ENCODE peak calls at places on chromosomes 2 and 18, in six cellular contexts. I is fibroblast of mammary gland; K is body of pancreas; M is effector CD8-positive, alpha-beta T cell; W is left kidney; H is H4. C is an unnamed sample.

GRCh38 chr2:150690870-150691269 is 203.4 kb upstream of the RND3 start:
- DNase-seq in I (peak; percentile 73), K (no peak), M (no peak), W (no peak), H (no peak), C (no peak)

GRCh38 chr2:44786045-44786817 is 155.3 kb upstream of the SIX3 start:
- DNase-seq in I (no peak), K (no peak), M (no peak), W (peak; percentile 34), H (no peak), C (no peak)

GRCh38 chr18:79938196-79938595 is 13.3 kb downstream of the SLC66A2 start:
- DNase-seq in I (no peak), K (no peak), M (no peak), W (no peak), H (no peak), C (no peak)

GRCh38 chr2:42722328-42723190 is 41.4 kb downstream of the OXER1 start:
- DNase-seq in I (peak; percentile 86), K (peak; percentile 81), M (no peak), W (peak; percentile 62), H (peak; percentile 57), C (peak; percentile 68)

GRCh38 chr18:61333746-61334490 is 688 bp downstream of the CDH20 start:
- DNase-seq in I (peak; percentile 10), K (no peak), M (no peak), W (peak; percentile 81), H (no peak), C (peak; percentile 16)

GRCh38 chr2:177869209-177869608 is 203.4 kb downstream of the PDE11A start:
- DNase-seq in I (no peak), K (no peak), M (no peak), W (no peak), H (no peak), C (no peak)

GRCh38 chr2:144354953-144355352 is 165.0 kb downstream of the ZEB2 start:
- DNase-seq in I (peak; percentile 99), K (no peak), M (no peak), W (no peak), H (no peak), C (peak; percentile 70)

GRCh38 chr2:224222320-224222719 is 179.6 kb downstream of the FAM124B start:
- DNase-seq in I (peak; percentile 55), K (no peak), M (no peak), W (peak; percentile 17), H (peak; percentile 27), C (peak; percentile 23)

GRCh38 chr2:240134956-240135520 is 1.1 kb downstream of the COPS9 start:
- DNase-seq in I (no peak), K (no peak), M (no peak), W (no peak), H (no peak), C (no peak)

GRCh38 chr2:8577573-8577972 is 104.3 kb upstream of the ID2 start:
- DNase-seq in I (no peak), K (no peak), M (no peak), W (no peak), H (no peak), C (no peak)

GRCh38 chr2:219416938-219417337 is 1.2 kb upstream of the DES start:
- DNase-seq in I (no peak), K (no peak), M (no peak), W (no peak), H (no peak), C (no peak)

GRCh38 chr2:40284797-40285196 is 167.1 kb downstream of the SLC8A1 start:
- DNase-seq in I (peak; percentile 34), K (no peak), M (no peak), W (no peak), H (no peak), C (no peak)

GRCh38 chr2:43005211-43005974 is 213.0 kb upstream of the HAAO start:
- DNase-seq in I (no peak), K (peak; percentile 92), M (no peak), W (peak; percentile 78), H (no peak), C (no peak)

GRCh38 chr2:129870646-129871335 is 108.7 kb upstream of the RAB6C start:
- DNase-seq in I (no peak), K (no peak), M (no peak), W (no peak), H (peak; percentile 54), C (no peak)

GRCh38 chr2:134462791-134463725 is 209.2 kb downstream of the MGAT5 start:
- DNase-seq in I (no peak), K (no peak), M (no peak), W (no peak), H (no peak), C (no peak)

GRCh38 chr2:223722226-223722625 is 115.2 kb downstream of the AP1S3 start:
- DNase-seq in I (no peak), K (no peak), M (no peak), W (no peak), H (no peak), C (no peak)

GRCh38 chr2:46872876-46873631 is 42.6 kb downstream of the MCFD2 start:
- DNase-seq in I (peak; percentile 66), K (no peak), M (no peak), W (no peak), H (no peak), C (no peak)

GRCh38 chr2:33344230-33344629 is 132.2 kb upstream of the RASGRP3 start:
- DNase-seq in I (no peak), K (no peak), M (no peak), W (no peak), H (no peak), C (no peak)

GRCh38 chr2:120949027-120949956 is 213.6 kb downstream of the GLI2 start:
- DNase-seq in I (no peak), K (peak; percentile 80), M (no peak), W (no peak), H (no peak), C (no peak)

GRCh38 chr2:210207929-210208328 is 17.3 kb downstream of the ACADL start:
- DNase-seq in I (no peak), K (no peak), M (no peak), W (no peak), H (no peak), C (no peak)

GRCh38 chr18:13284330-13285027 is 65.9 kb downstream of the LDLRAD4 start:
- DNase-seq in I (no peak), K (no peak), M (no peak), W (no peak), H (no peak), C (no peak)

GRCh38 chr18:26159353-26159752 is 25.7 kb downstream of the PSMA8 start:
- DNase-seq in I (peak; percentile 7), K (no peak), M (no peak), W (no peak), H (no peak), C (no peak)

GRCh38 chr18:32324173-32324572 is 134.3 kb downstream of the MEP1B start:
- DNase-seq in I (peak; percentile 76), K (no peak), M (no peak), W (peak; percentile 55), H (no peak), C (no peak)

GRCh38 chr18:23243178-23243577 is 107.9 kb downstream of the CABLES1 start:
- DNase-seq in I (no peak), K (no peak), M (no peak), W (no peak), H (no peak), C (no peak)

GRCh38 chr18:24491882-24492281 is 31.4 kb downstream of the HRH4 start:
- DNase-seq in I (no peak), K (no peak), M (no peak), W (no peak), H (no peak), C (no peak)

GRCh38 chr2:72689579-72690170 is 136.2 kb downstream of the EXOC6B start:
- DNase-seq in I (no peak), K (no peak), M (no peak), W (no peak), H (peak; percentile 22), C (peak; percentile 16)

GRCh38 chr18:40485318-40485717 is 1469.7 kb upstream of the PIK3C3 start:
- DNase-seq in I (peak; percentile 27), K (no peak), M (no peak), W (no peak), H (no peak), C (no peak)

GRCh38 chr2:38122344-38122743 is 46.4 kb upstream of the CYP1B1 start:
- DNase-seq in I (peak; percentile 76), K (no peak), M (no peak), W (no peak), H (no peak), C (no peak)

GRCh38 chr2:147525724-147526489 is 318.9 kb upstream of the ACVR2A start:
- DNase-seq in I (no peak), K (peak; percentile 73), M (no peak), W (no peak), H (peak; percentile 8), C (no peak)

GRCh38 chr2:231710751-231711676 is 2.7 kb downstream of the PTMA start:
- DNase-seq in I (no peak), K (peak; percentile 38), M (no peak), W (peak; percentile 60), H (no peak), C (no peak)

GRCh38 chr2:120450196-120450820 is 104.4 kb downstream of the INHBB start:
- DNase-seq in I (no peak), K (no peak), M (no peak), W (peak; percentile 43), H (no peak), C (no peak)

GRCh38 chr18:10289265-10289664 is 165.2 kb upstream of the APCDD1 start:
- DNase-seq in I (no peak), K (no peak), M (no peak), W (no peak), H (no peak), C (no peak)

GRCh38 chr18:49756671-49757362 is 56.5 kb downstream of the ACAA2 start:
- DNase-seq in I (no peak), K (no peak), M (no peak), W (no peak), H (no peak), C (no peak)

GRCh38 chr2:66602341-66602740 is 167.4 kb downstream of the MEIS1 start:
- DNase-seq in I (no peak), K (no peak), M (no peak), W (no peak), H (no peak), C (no peak)

GRCh38 chr2:200319587-200320337 is 13.3 kb downstream of the SPATS2L start:
- DNase-seq in I (peak; percentile 74), K (no peak), M (no peak), W (peak; percentile 29), H (peak; percentile 40), C (no peak)

C was measured in Daoy.